ENCODE peak calls at places on chromosomes 7 and 10, in eight cellular contexts. B is brain microvascular endothelial cell; N is CD8-positive, alpha-beta T cell; L is MM.1S; C is neuronal stem cell; D is heart right ventricle; J is fibroblast of lung; A is A549. Y is an unnamed sample.
A peak's percentile ranks its signal among the peaks of the same experiment; 100 is the strongest.

GRCh38 chr7:97772034-97772891 is 40.4 kb downstream of the TAC1 start:
- DNase-seq in B (no peak), N (no peak), L (no peak), C (no peak), D (no peak), J (no peak), A (no peak), Y (no peak)

GRCh38 chr10:119370046-119370770 is 162.8 kb downstream of the GRK5 start:
- DNase-seq in B (peak; percentile 85), N (no peak), L (no peak), C (no peak), D (no peak), J (peak; percentile 69), A (no peak), Y (no peak)

GRCh38 chr7:141486959-141487358 is 64.3 kb upstream of the AGK start:
- DNase-seq in B (no peak), N (no peak), L (no peak), C (no peak), D (no peak), J (no peak), A (no peak), Y (no peak)

GRCh38 chr7:49563693-49564378 is 209.6 kb upstream of the VWC2 start:
- DNase-seq in B (no peak), N (no peak), L (no peak), C (no peak), D (no peak), J (no peak), A (no peak), Y (no peak)

GRCh38 chr10:13930123-13930522 is 343.4 kb downstream of the PRPF18 start:
- DNase-seq in B (no peak), N (no peak), L (no peak), C (no peak), D (no peak), J (no peak), A (no peak), Y (no peak)

GRCh38 chr7:38070718-38071117 is 107.3 kb upstream of the STARD3NL start:
- DNase-seq in B (peak; percentile 67), N (no peak), L (no peak), C (peak; percentile 8), D (no peak), J (peak; percentile 27), A (peak; percentile 28), Y (no peak)

GRCh38 chr10:113438660-113439059 is 114.2 kb upstream of the HABP2 start:
- DNase-seq in B (peak; percentile 11), N (no peak), L (no peak), C (no peak), D (no peak), J (peak; percentile 27), A (no peak), Y (no peak)

GRCh38 chr10:63722537-63722936 is 201.3 kb downstream of the REEP3 start:
- DNase-seq in B (peak; percentile 65), N (no peak), L (no peak), C (no peak), D (no peak), J (peak; percentile 89), A (no peak), Y (no peak)

GRCh38 chr7:45070254-45070642 is 18.5 kb downstream of the NACAD start:
- DNase-seq in B (no peak), N (no peak), L (no peak), C (no peak), D (no peak), J (no peak), A (no peak), Y (no peak)

GRCh38 chr10:4775808-4776207 is 50.2 kb upstream of the AKR1E2 start:
- DNase-seq in B (peak; percentile 25), N (no peak), L (no peak), C (no peak), D (no peak), J (peak; percentile 70), A (peak; percentile 12), Y (no peak)

GRCh38 chr7:48429117-48429516 is 257.9 kb downstream of the ABCA13 start:
- DNase-seq in B (no peak), N (no peak), L (no peak), C (no peak), D (no peak), J (no peak), A (no peak), Y (no peak)

GRCh38 chr10:71036279-71036535 is 147.8 kb upstream of the PCBD1 start:
- DNase-seq in B (no peak), N (no peak), L (no peak), C (no peak), D (no peak), J (no peak), A (no peak), Y (no peak)

GRCh38 chr10:112761256-112761655 is 188.8 kb upstream of the TCF7L2 start:
- DNase-seq in B (no peak), N (no peak), L (no peak), C (no peak), D (no peak), J (no peak), A (no peak), Y (no peak)

GRCh38 chr7:158322616-158323530 is 264.8 kb downstream of the PTPRN2 start:
- DNase-seq in B (no peak), N (no peak), L (no peak), C (no peak), D (no peak), J (no peak), A (no peak), Y (no peak)

GRCh38 chr10:118850418-118851061 is 95.8 kb upstream of the CACUL1 start:
- DNase-seq in B (peak; percentile 60), N (peak; percentile 16), L (peak; percentile 57), C (peak; percentile 41), D (peak; percentile 61), J (peak; percentile 32), A (no peak), Y (peak; percentile 34)

GRCh38 chr10:111875760-111876159 is 307.8 kb downstream of the GPAM start:
- DNase-seq in B (no peak), N (no peak), L (no peak), C (no peak), D (no peak), J (peak; percentile 21), A (no peak), Y (no peak)

GRCh38 chr10:93420091-93420490 is 62.0 kb downstream of the MYOF start:
- DNase-seq in B (no peak), N (no peak), L (no peak), C (peak; percentile 70), D (no peak), J (peak; percentile 41), A (no peak), Y (no peak)

GRCh38 chr7:78968951-78969350 is 484.5 kb downstream of the MAGI2 start:
- DNase-seq in B (no peak), N (no peak), L (no peak), C (no peak), D (no peak), J (no peak), A (no peak), Y (no peak)

GRCh38 chr10:106765355-106765754 is 399.2 kb downstream of the SORCS1 start:
- DNase-seq in B (no peak), N (no peak), L (no peak), C (no peak), D (no peak), J (no peak), A (no peak), Y (no peak)

GRCh38 chr10:113991091-113991860 is 52.4 kb upstream of the ADRB1 start:
- DNase-seq in B (no peak), N (no peak), L (peak; percentile 72), C (no peak), D (no peak), J (peak; percentile 73), A (no peak), Y (no peak)

GRCh38 chr7:32559480-32559879 is 64.2 kb downstream of the AVL9 start:
- DNase-seq in B (no peak), N (no peak), L (no peak), C (no peak), D (no peak), J (no peak), A (no peak), Y (no peak)

GRCh38 chr7:121107923-121108498 is 119.5 kb downstream of the CPED1 start:
- DNase-seq in B (peak; percentile 44), N (no peak), L (peak; percentile 74), C (peak; percentile 57), D (no peak), J (peak; percentile 55), A (peak; percentile 13), Y (no peak)

GRCh38 chr7:2577914-2578680 is 19.3 kb downstream of the IQCE start:
- DNase-seq in B (no peak), N (no peak), L (no peak), C (no peak), D (no peak), J (no peak), A (no peak), Y (no peak)

GRCh38 chr10:18557960-18558359 is 93.4 kb downstream of the NSUN6 start:
- DNase-seq in B (no peak), N (no peak), L (no peak), C (no peak), D (no peak), J (no peak), A (no peak), Y (no peak)
- H3K4me3 ChIP-seq in B (no peak overlapping the region), N (no peak overlapping the region), L (no peak overlapping the region), C (no peak overlapping the region), D (no peak overlapping the region), J (no peak overlapping the region), A (no peak overlapping the region), Y (no peak overlapping the region)

GRCh38 chr7:94422136-94422535 is 27.4 kb downstream of the COL1A2 start:
- DNase-seq in B (no peak), N (no peak), L (no peak), C (no peak), D (no peak), J (no peak), A (no peak), Y (no peak)
- H3K27ac ChIP-seq in B (no peak overlapping the region), N (no peak overlapping the region), L (no peak overlapping the region), C (no peak overlapping the region), D (no peak overlapping the region), J (peak overlapping the region; percentile 8), A (no peak overlapping the region), Y (no peak overlapping the region)

DNA sequence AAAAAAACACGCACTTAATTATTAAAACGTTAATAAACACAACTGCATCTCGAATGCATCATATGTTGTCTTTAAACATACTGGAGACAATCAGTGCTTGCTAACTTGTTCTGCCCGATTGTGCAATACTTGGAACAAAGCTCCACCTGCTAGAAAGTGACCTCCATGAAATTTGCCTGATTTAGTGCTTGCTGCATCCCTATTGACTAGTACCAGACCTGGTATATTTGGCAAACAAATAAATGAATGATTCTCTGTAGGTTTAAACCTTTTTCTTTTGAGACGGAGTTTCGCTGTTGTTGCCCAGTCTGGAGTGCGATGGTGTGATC is 6.2 kb downstream of the BZW2 start:
- DNase-seq in B (no peak), N (no peak), L (no peak), C (no peak), D (no peak), J (no peak), A (no peak), Y (no peak)
- H3K4me3 ChIP-seq in B (no peak overlapping the region), N (no peak overlapping the region), L (no peak overlapping the region), C (no peak overlapping the region), D (no peak overlapping the region), J (no peak overlapping the region), A (no peak overlapping the region), Y (no peak overlapping the region)

GRCh38 chr7:98956937-98957336 is 78.6 kb downstream of the TRRAP start:
- DNase-seq in B (no peak), N (no peak), L (no peak), C (no peak), D (peak; percentile 33), J (no peak), A (no peak), Y (no peak)
- H3K27ac ChIP-seq in B (no peak overlapping the region), N (no peak overlapping the region), L (no peak overlapping the region), C (no peak overlapping the region), D (peak overlapping the region; percentile 82), J (no peak overlapping the region), A (no peak overlapping the region), Y (peak overlapping the region; percentile 70)